ENCODE peak calls at places on chromosomes 13 and 19, in nine cellular contexts. One of them, this sample, is unnamed.

GRCh38 chr19:19580417-19580816 is 38.1 kb downstream of the PBX4 start:
- DNase-seq in neural crest cell: no peak
- DNase-seq in stomach: peak
- DNase-seq in brain microvascular endothelial cell: no peak
- DNase-seq in left ventricle myocardium inferior: no peak
- DNase-seq in endodermal cell: no peak
- DNase-seq in lung: no peak
- DNase-seq in tibial nerve: no peak
- DNase-seq in heart right ventricle: no peak
- DNase-seq in this sample: no peak

GRCh38 chr19:39645800-39646411 is 9.8 kb upstream of the LGALS16 start:
- DNase-seq in neural crest cell: peak
- DNase-seq in stomach: no peak
- DNase-seq in brain microvascular endothelial cell: peak
- DNase-seq in left ventricle myocardium inferior: no peak
- DNase-seq in endodermal cell: peak
- DNase-seq in lung: no peak
- DNase-seq in tibial nerve: no peak
- DNase-seq in heart right ventricle: no peak
- DNase-seq in this sample: no peak

GRCh38 chr19:45428385-45429231 is 4.9 kb upstream of the ERCC1 start:
- DNase-seq in neural crest cell: peak
- DNase-seq in stomach: peak
- DNase-seq in brain microvascular endothelial cell: peak
- DNase-seq in left ventricle myocardium inferior: peak
- DNase-seq in endodermal cell: peak
- DNase-seq in lung: no peak
- DNase-seq in tibial nerve: no peak
- DNase-seq in heart right ventricle: peak
- DNase-seq in this sample: no peak

GRCh38 chr19:7751157-7751783 is 3.9 kb upstream of the CD209 start:
- DNase-seq in neural crest cell: no peak
- DNase-seq in stomach: no peak
- DNase-seq in brain microvascular endothelial cell: no peak
- DNase-seq in left ventricle myocardium inferior: no peak
- DNase-seq in endodermal cell: no peak
- DNase-seq in lung: no peak
- DNase-seq in tibial nerve: no peak
- DNase-seq in heart right ventricle: no peak
- DNase-seq in this sample: no peak

GRCh38 chr13:47890146-47890814 is 110.8 kb downstream of the SUCLA2 start:
- DNase-seq in neural crest cell: no peak
- DNase-seq in stomach: no peak
- DNase-seq in brain microvascular endothelial cell: no peak
- DNase-seq in left ventricle myocardium inferior: no peak
- DNase-seq in endodermal cell: no peak
- DNase-seq in lung: no peak
- DNase-seq in tibial nerve: no peak
- DNase-seq in heart right ventricle: no peak
- DNase-seq in this sample: no peak

GRCh38 chr19:1108291-1109031 is 4.7 kb downstream of the GPX4 start:
- DNase-seq in neural crest cell: no peak
- DNase-seq in stomach: no peak
- DNase-seq in brain microvascular endothelial cell: no peak
- DNase-seq in left ventricle myocardium inferior: no peak
- DNase-seq in endodermal cell: no peak
- DNase-seq in lung: no peak
- DNase-seq in tibial nerve: no peak
- DNase-seq in heart right ventricle: no peak
- DNase-seq in this sample: no peak

GRCh38 chr19:14337510-14337909 is 43.7 kb upstream of the ADGRE5 start:
- DNase-seq in neural crest cell: peak
- DNase-seq in stomach: peak
- DNase-seq in brain microvascular endothelial cell: no peak
- DNase-seq in left ventricle myocardium inferior: no peak
- DNase-seq in endodermal cell: peak
- DNase-seq in lung: no peak
- DNase-seq in tibial nerve: no peak
- DNase-seq in heart right ventricle: no peak
- DNase-seq in this sample: no peak

GRCh38 chr13:92224052-92224821 is 825.8 kb downstream of the GPC5 start:
- DNase-seq in neural crest cell: no peak
- DNase-seq in stomach: no peak
- DNase-seq in brain microvascular endothelial cell: peak
- DNase-seq in left ventricle myocardium inferior: no peak
- DNase-seq in endodermal cell: no peak
- DNase-seq in lung: no peak
- DNase-seq in tibial nerve: no peak
- DNase-seq in heart right ventricle: no peak
- DNase-seq in this sample: no peak

GRCh38 chr13:113495494-113496251 is 5.2 kb upstream of the DCUN1D2 start:
- DNase-seq in neural crest cell: no peak
- DNase-seq in stomach: no peak
- DNase-seq in brain microvascular endothelial cell: no peak
- DNase-seq in left ventricle myocardium inferior: no peak
- DNase-seq in endodermal cell: peak
- DNase-seq in lung: no peak
- DNase-seq in tibial nerve: no peak
- DNase-seq in heart right ventricle: no peak
- DNase-seq in this sample: no peak

GRCh38 chr19:39144487-39145071 is 19.0 kb downstream of the PAK4 start:
- DNase-seq in neural crest cell: peak
- DNase-seq in stomach: no peak
- DNase-seq in brain microvascular endothelial cell: no peak
- DNase-seq in left ventricle myocardium inferior: no peak
- DNase-seq in endodermal cell: peak
- DNase-seq in lung: no peak
- DNase-seq in tibial nerve: no peak
- DNase-seq in heart right ventricle: no peak
- DNase-seq in this sample: no peak

GRCh38 chr19:19109601-19110000 is 28.7 kb downstream of the TMEM161A start:
- DNase-seq in neural crest cell: no peak
- DNase-seq in stomach: no peak
- DNase-seq in brain microvascular endothelial cell: peak
- DNase-seq in left ventricle myocardium inferior: no peak
- DNase-seq in endodermal cell: peak
- DNase-seq in lung: no peak
- DNase-seq in tibial nerve: no peak
- DNase-seq in heart right ventricle: no peak
- DNase-seq in this sample: no peak

GRCh38 chr19:46700704-46701103 is 16.2 kb downstream of the PRKD2 start:
- DNase-seq in neural crest cell: no peak
- DNase-seq in stomach: no peak
- DNase-seq in brain microvascular endothelial cell: no peak
- DNase-seq in left ventricle myocardium inferior: no peak
- DNase-seq in endodermal cell: no peak
- DNase-seq in lung: no peak
- DNase-seq in tibial nerve: no peak
- DNase-seq in heart right ventricle: no peak
- DNase-seq in this sample: no peak

GRCh38 chr19:37362733-37363132 is 8.2 kb upstream of the ZNF527 start:
- DNase-seq in neural crest cell: no peak
- DNase-seq in stomach: no peak
- DNase-seq in brain microvascular endothelial cell: no peak
- DNase-seq in left ventricle myocardium inferior: no peak
- DNase-seq in endodermal cell: peak
- DNase-seq in lung: no peak
- DNase-seq in tibial nerve: no peak
- DNase-seq in heart right ventricle: no peak
- DNase-seq in this sample: no peak

GRCh38 chr13:97226788-97227627 is 4.9 kb downstream of the MBNL2 start:
- DNase-seq in neural crest cell: no peak
- DNase-seq in stomach: peak
- DNase-seq in brain microvascular endothelial cell: no peak
- DNase-seq in left ventricle myocardium inferior: no peak
- DNase-seq in endodermal cell: peak
- DNase-seq in lung: no peak
- DNase-seq in tibial nerve: no peak
- DNase-seq in heart right ventricle: no peak
- DNase-seq in this sample: no peak

GRCh38 chr19:50223439-50223716 is 20.0 kb downstream of the MYH14 start:
- DNase-seq in neural crest cell: no peak
- DNase-seq in stomach: no peak
- DNase-seq in brain microvascular endothelial cell: no peak
- DNase-seq in left ventricle myocardium inferior: no peak
- DNase-seq in endodermal cell: no peak
- DNase-seq in lung: no peak
- DNase-seq in tibial nerve: no peak
- DNase-seq in heart right ventricle: no peak
- DNase-seq in this sample: no peak
- TF ChIP-seq CTCF in neural crest cell: no peak
- TF ChIP-seq CTCF in stomach: no peak
- TF ChIP-seq CTCF in brain microvascular endothelial cell: no peak
- TF ChIP-seq CTCF in left ventricle myocardium inferior: no peak
- TF ChIP-seq CTCF in endodermal cell: no peak
- TF ChIP-seq CTCF in lung: no peak
- TF ChIP-seq CTCF in tibial nerve: no peak
- TF ChIP-seq CTCF in heart right ventricle: no peak
- TF ChIP-seq CTCF in this sample: no peak

DNA sequence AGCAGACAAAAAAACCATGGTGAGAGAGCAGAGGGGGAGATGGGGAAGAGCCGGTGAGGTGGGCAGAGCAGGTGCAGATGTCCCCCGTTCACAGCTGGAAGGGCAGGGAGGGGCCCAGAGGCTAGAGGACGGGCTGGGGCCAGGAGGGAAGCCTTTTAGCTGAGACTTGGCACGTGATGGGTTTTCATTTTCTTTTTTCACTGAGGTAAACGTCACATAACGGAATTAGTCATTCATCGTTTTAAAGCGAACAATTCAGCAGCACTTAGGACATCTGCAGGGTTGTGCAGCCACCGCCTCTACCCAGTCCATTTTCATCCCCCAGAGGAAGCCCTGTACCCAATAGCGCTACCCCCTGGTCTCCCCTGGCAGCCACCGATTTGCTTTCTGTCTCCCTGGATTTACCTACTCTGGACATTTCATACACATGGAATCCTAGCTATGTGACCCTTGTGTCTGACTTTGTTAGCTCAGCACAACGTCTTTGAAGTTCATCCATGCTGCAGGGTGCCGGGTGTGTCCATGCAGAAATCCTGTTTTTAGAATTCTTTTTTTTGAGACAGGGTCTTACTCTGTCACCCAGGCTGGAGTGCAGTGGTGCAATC is 16.0 kb upstream of the EMC10 start:
- DNase-seq in neural crest cell: no peak
- DNase-seq in stomach: no peak
- DNase-seq in brain microvascular endothelial cell: peak
- DNase-seq in left ventricle myocardium inferior: no peak
- DNase-seq in endodermal cell: no peak
- DNase-seq in lung: no peak
- DNase-seq in tibial nerve: no peak
- DNase-seq in heart right ventricle: no peak
- DNase-seq in this sample: no peak
- TF ChIP-seq CTCF in neural crest cell: no peak
- TF ChIP-seq CTCF in stomach: no peak
- TF ChIP-seq CTCF in brain microvascular endothelial cell: peak
- TF ChIP-seq CTCF in left ventricle myocardium inferior: no peak
- TF ChIP-seq CTCF in endodermal cell: no peak
- TF ChIP-seq CTCF in lung: no peak
- TF ChIP-seq CTCF in tibial nerve: no peak
- TF ChIP-seq CTCF in heart right ventricle: no peak
- TF ChIP-seq CTCF in this sample: no peak

DNA sequence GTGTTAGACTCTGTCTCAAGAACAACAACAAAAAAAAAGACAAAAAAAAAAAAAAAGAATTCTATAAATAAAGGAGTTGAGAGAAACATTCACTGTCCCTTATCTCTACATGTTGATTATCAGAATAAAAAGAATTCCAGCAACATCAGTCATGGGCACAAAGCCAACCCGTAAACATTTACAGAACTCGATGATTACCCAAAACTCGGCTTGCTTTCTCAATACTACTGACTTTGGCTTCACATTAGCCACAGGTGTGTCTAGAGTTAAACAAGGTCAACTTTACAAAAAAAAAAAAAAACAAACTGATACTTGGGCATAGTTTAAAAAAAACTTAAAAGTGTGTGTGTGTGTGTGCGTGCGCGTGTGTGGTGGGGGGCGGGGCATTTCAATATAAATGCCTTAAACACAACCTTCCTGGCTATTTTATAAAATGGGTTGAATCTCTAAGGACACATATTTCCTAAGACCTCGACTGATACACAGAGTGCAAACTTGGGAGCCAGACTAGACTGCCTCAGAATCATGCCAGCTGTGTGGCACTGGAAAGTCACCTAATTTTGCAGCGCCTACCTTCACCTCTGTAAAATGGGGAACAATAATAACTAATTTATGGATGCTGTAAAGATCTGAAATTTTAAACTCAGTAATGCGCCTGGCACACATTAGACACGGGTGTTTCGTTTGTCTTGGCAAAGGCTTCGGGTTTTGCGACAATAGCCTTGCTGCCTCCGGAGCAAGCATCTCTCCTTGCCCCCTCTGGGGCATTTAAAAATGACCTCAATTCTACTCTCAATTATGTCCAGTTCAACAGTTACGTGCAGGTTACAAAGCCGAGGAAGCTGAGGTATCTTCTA is 925 bp downstream of the EBPL start:
- DNase-seq in neural crest cell: no peak
- DNase-seq in stomach: peak
- DNase-seq in brain microvascular endothelial cell: peak
- DNase-seq in left ventricle myocardium inferior: no peak
- DNase-seq in endodermal cell: no peak
- DNase-seq in lung: no peak
- DNase-seq in tibial nerve: no peak
- DNase-seq in heart right ventricle: no peak
- DNase-seq in this sample: no peak
- TF ChIP-seq CTCF in neural crest cell: no peak
- TF ChIP-seq CTCF in stomach: no peak
- TF ChIP-seq CTCF in brain microvascular endothelial cell: no peak
- TF ChIP-seq CTCF in left ventricle myocardium inferior: no peak
- TF ChIP-seq CTCF in endodermal cell: no peak
- TF ChIP-seq CTCF in lung: no peak
- TF ChIP-seq CTCF in tibial nerve: no peak
- TF ChIP-seq CTCF in heart right ventricle: no peak
- TF ChIP-seq CTCF in this sample: no peak

DNA sequence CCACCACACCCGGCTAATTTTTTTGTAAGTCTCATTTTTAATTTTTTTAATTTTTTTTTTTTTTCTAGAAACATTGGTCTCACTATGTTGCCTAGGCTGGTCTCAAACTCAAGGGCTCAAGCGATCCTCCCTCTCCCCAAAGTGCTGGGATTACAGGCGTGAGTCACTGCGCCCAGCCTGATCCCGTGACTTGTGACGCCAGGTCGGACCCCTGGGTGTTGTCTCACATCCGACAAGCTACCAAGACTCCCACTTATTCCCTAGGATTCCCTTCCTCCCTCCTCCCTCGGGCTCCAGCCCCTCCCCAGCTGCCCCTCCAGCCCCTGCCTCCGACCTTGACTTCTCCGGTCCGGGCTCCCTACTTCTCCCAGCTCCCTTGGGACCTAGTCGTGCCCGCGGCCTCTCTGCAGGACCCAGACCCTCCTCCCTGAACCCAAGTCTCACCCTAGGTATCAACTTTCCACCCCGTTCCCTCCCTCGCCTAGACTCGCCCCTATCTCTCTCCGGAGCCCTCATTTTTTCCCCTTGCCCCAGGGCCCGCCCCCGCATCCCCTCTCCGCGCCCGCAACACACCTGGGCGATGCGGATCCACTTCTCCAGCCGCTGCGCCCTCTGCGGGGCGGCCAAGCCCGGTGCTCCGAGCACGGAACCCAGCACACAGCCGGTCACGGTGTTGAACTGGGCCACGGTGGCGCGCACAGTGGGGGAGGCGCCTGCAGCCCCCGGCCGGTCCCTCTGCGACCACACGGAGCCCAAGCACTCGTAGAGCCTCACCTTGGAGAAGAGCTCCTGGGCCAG is 13.1 kb downstream of the RGL3 start:
- DNase-seq in neural crest cell: no peak
- DNase-seq in stomach: no peak
- DNase-seq in brain microvascular endothelial cell: no peak
- DNase-seq in left ventricle myocardium inferior: no peak
- DNase-seq in endodermal cell: peak
- DNase-seq in lung: no peak
- DNase-seq in tibial nerve: no peak
- DNase-seq in heart right ventricle: peak
- DNase-seq in this sample: no peak
- TF ChIP-seq CTCF in neural crest cell: no peak
- TF ChIP-seq CTCF in stomach: no peak
- TF ChIP-seq CTCF in brain microvascular endothelial cell: peak
- TF ChIP-seq CTCF in left ventricle myocardium inferior: peak
- TF ChIP-seq CTCF in endodermal cell: peak
- TF ChIP-seq CTCF in lung: no peak
- TF ChIP-seq CTCF in tibial nerve: no peak
- TF ChIP-seq CTCF in heart right ventricle: peak
- TF ChIP-seq CTCF in this sample: no peak